ENCODE peak calls at places on chromosomes 13 and 19, in six cellular contexts. T is thoracic aorta, S is WERI-Rb-1, J is RWPE1, Z is cardiac muscle cell, M is A673. K is an unnamed sample.

GRCh38 chr13:30978981-30979956 is 46.8 kb downstream of the TEX26 start:
- DNase-seq in T (no peak), S (peak; percentile 41), J (no peak), Z (peak; percentile 46), M (peak; percentile 78), K (no peak)

GRCh38 chr19:23917856-23918255 is 3.2 kb downstream of the ZNF726 start:
- DNase-seq in T (no peak), S (no peak), J (no peak), Z (no peak), M (no peak), K (no peak)

GRCh38 chr13:113536461-113537110 is 46.1 kb upstream of the DCUN1D2 start:
- DNase-seq in T (no peak), S (no peak), J (no peak), Z (no peak), M (no peak), K (no peak)

GRCh38 chr13:96960379-96960778 is 33.9 kb downstream of the OXGR1 start:
- DNase-seq in T (no peak), S (no peak), J (no peak), Z (no peak), M (no peak), K (no peak)

GRCh38 chr19:42450314-42450934 is 7.7 kb upstream of the CXCL17 start:
- DNase-seq in T (peak; percentile 51), S (peak; percentile 61), J (peak; percentile 78), Z (peak; percentile 92), M (peak; percentile 77), K (peak; percentile 55)

GRCh38 chr19:15422311-15423075 is 3.7 kb upstream of the AKAP8L start:
- DNase-seq in T (no peak), S (no peak), J (no peak), Z (no peak), M (no peak), K (no peak)

GRCh38 chr13:38577048-38577447 is 109.8 kb upstream of the FREM2 start:
- DNase-seq in T (no peak), S (no peak), J (no peak), Z (peak; percentile 36), M (peak; percentile 21), K (no peak)

GRCh38 chr19:3612901-3613741 is 6.4 kb upstream of the TBXA2R start:
- DNase-seq in T (no peak), S (no peak), J (no peak), Z (no peak), M (no peak), K (no peak)

GRCh38 chr19:30070198-30070969 is 128.3 kb downstream of the URI1 start:
- DNase-seq in T (no peak), S (peak; percentile 4), J (no peak), Z (no peak), M (no peak), K (no peak)

GRCh38 chr13:74045583-74045982 is 88.6 kb downstream of the KLF12 start:
- DNase-seq in T (no peak), S (no peak), J (no peak), Z (no peak), M (no peak), K (no peak)

GRCh38 chr19:46624958-46625661 is at the start of gene PTGIR:
- DNase-seq in T (peak; percentile 82), S (peak; percentile 34), J (no peak), Z (peak; percentile 90), M (no peak), K (peak; percentile 37)

GRCh38 chr13:113117335-113117872 is 5.2 kb upstream of the F10 start:
- DNase-seq in T (no peak), S (peak; percentile 8), J (no peak), Z (no peak), M (no peak), K (no peak)

GRCh38 chr19:39825531-39826076 is 8.4 kb downstream of the DYRK1B start:
- DNase-seq in T (no peak), S (no peak), J (no peak), Z (no peak), M (no peak), K (no peak)

GRCh38 chr13:29227560-29227959 is 367.9 kb downstream of the SLC7A1 start:
- DNase-seq in T (no peak), S (no peak), J (no peak), Z (no peak), M (no peak), K (no peak)

GRCh38 chr19:29708553-29709439 is 6.3 kb downstream of the C19orf12 start:
- DNase-seq in T (no peak), S (peak; percentile 28), J (no peak), Z (peak; percentile 50), M (no peak), K (no peak)

GRCh38 chr13:50990540-50991506 is 81.2 kb downstream of the RNASEH2B start:
- DNase-seq in T (no peak), S (peak; percentile 41), J (no peak), Z (peak; percentile 81), M (no peak), K (no peak)

GRCh38 chr13:109871018-109871370 is 84.6 kb upstream of the IRS2 start:
- DNase-seq in T (no peak), S (no peak), J (peak; percentile 26), Z (peak; percentile 34), M (no peak), K (no peak)

GRCh38 chr19:51123381-51124186 is 1.1 kb upstream of the SIGLEC9 start:
- DNase-seq in T (no peak), S (no peak), J (no peak), Z (no peak), M (no peak), K (no peak)

GRCh38 chr19:1360818-1361461 is 22.8 kb upstream of the NDUFS7 start:
- DNase-seq in T (no peak), S (no peak), J (no peak), Z (peak; percentile 93), M (peak; percentile 89), K (peak; percentile 62)

GRCh38 chr19:3516675-3517207 is 10.6 kb downstream of the FZR1 start:
- DNase-seq in T (no peak), S (no peak), J (no peak), Z (no peak), M (no peak), K (no peak)

GRCh38 chr13:60922526-60923231 is 493.0 kb downstream of the PCDH20 start:
- DNase-seq in T (no peak), S (no peak), J (no peak), Z (no peak), M (no peak), K (no peak)

GRCh38 chr19:492091-492531 is 4.2 kb upstream of the MADCAM1 start:
- DNase-seq in T (no peak), S (no peak), J (no peak), Z (no peak), M (no peak), K (no peak)

GRCh38 chr19:47406711-47407416 is 12.5 kb downstream of the MEIS3 start:
- DNase-seq in T (no peak), S (no peak), J (no peak), Z (peak; percentile 34), M (no peak), K (no peak)

GRCh38 chr13:113816248-113816924 is 47.5 kb downstream of the GAS6 start:
- DNase-seq in T (no peak), S (no peak), J (no peak), Z (no peak), M (no peak), K (no peak)

GRCh38 chr13:59409211-59409610 is 754.5 kb downstream of the DIAPH3 start:
- DNase-seq in T (no peak), S (peak; percentile 57), J (no peak), Z (peak; percentile 80), M (peak; percentile 29), K (no peak)

GRCh38 chr13:72521965-72522661 is 205.3 kb downstream of the MZT1 start:
- DNase-seq in T (no peak), S (peak; percentile 67), J (no peak), Z (no peak), M (no peak), K (no peak)

DNA sequence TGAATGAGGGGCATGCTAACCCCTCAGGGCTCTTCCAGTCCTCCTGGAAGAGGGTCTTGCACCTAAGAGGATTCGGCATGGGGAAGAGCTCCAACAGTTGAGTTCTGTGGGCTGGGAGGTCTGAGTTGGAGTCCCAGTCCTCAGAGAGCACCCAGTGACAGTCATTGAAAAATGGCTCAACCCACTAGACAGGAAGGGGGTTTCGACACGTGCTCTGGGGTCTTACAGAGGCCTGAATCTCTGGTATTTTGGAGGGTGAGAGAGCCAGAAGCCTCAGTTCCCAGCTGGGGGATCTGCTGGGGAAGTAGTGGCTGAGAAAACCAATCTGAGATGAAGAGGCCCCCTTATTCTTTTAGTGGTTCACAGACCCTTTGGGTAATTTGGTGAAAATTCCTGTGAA is 9.0 kb downstream of the PTH2 start:
- DNase-seq in T (no peak), S (no peak), J (no peak), Z (no peak), M (no peak), K (no peak)
- TF ChIP-seq CTCF in T (no peak), S (no peak), J (no peak), Z (no peak), M (no peak), K (no peak)

DNA sequence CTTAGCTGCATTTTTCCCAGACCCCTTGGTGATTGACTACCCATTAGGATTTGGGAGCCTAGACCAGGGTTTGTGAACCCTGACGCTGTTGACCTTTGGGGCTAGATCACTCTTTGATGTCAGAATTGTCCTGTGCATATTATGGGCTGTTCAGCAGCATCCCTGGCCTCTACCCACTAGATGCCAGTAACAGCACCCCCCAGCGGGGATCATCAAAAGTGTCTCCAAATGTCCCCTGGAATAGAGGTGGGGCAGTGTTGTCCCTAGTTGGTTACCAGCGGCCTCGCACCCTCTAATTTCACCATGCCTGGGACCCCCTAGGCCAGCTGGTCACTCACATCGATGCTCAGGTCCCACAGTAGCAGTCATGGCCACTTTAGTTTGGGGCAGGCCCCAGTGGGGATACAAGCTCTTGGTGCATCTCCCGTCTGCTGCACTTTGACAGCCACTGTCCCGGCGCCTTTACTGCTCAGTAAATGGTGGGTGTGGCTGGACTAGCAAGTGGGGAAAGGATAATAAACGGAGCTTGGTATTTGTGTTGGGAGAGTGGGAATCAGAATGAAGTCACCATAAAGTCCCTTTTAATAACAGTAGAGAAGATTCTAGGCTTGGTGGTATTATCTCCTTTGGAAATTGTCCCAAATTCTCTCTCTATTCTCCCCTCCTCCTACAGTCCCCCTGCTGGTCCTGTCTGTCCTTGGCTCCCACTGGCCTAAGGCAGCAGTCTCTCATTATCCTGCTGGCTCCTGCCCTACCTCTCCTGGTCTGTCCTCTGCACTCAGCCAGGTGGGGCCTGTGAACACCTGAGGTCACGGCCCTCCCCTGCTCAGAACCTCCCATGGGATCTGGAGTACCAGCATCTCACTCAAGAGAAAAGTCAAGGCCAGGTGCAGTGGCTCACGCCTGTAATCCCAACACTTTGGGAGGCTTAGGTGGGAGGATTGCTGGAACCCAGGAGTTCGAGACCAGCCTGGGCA is 80.6 kb downstream of the SIPA1L3 start:
- DNase-seq in T (no peak), S (no peak), J (no peak), Z (no peak), M (no peak), K (no peak)
- TF ChIP-seq CTCF in T (no peak), S (peak; percentile 48), J (no peak), Z (peak; percentile 26), M (peak; percentile 23), K (no peak)

GRCh38 chr19:36120092-36120983 is 5.1 kb downstream of the TBCB start:
- DNase-seq in T (no peak), S (no peak), J (no peak), Z (no peak), M (no peak), K (no peak)
- TF ChIP-seq CTCF in T (no peak), S (no peak), J (no peak), Z (no peak), M (no peak), K (no peak)

GRCh38 chr19:12364391-12365093 is 941 bp downstream of the ZNF442 start:
- DNase-seq in T (no peak), S (peak; percentile 17), J (peak; percentile 8), Z (peak; percentile 29), M (peak; percentile 4), K (no peak)

GRCh38 chr19:12365094-12365371 is 450 bp downstream of the ZNF442 start:
- DNase-seq in T (no peak), S (peak; percentile 26), J (peak; percentile 35), Z (peak; percentile 41), M (peak; percentile 25), K (no peak)

GRCh38 chr19:12365372-12366162 is at the start of gene ZNF442:
- DNase-seq in T (peak; percentile 93), S (peak; percentile 99), J (peak; percentile 99), Z (peak; percentile 97), M (peak; percentile 96), K (peak; percentile 80)
- TF ChIP-seq CTCF in T (peak; percentile 55), S (peak; percentile 73), J (peak; percentile 74), Z (peak; percentile 81), M (no peak), K (peak; percentile 75)